ENCODE peak calls at places on chromosomes 1 and 21, in ten cellular contexts. I, C, T, J, Q, S, W, D, O and R are unnamed samples.
A peak's percentile ranks its signal among the peaks of the same experiment; 100 is the strongest.

GRCh38 chr1:226976671-226977287 is 36.7 kb downstream of the COQ8A start:
- DNase-seq in I (no peak), C (no peak), T (no peak), J (no peak), Q (no peak), S (no peak), W (no peak), D (no peak), O (no peak), R (no peak)

GRCh38 chr1:248853023-248853422 is 5.9 kb downstream of the ZNF692 start:
- DNase-seq in I (no peak), C (no peak), T (peak; percentile 51), J (no peak), Q (no peak), S (no peak), W (no peak), D (no peak), O (no peak), R (no peak)

GRCh38 chr1:106063510-106063909 is 993.0 kb upstream of the PRMT6 start:
- DNase-seq in I (no peak), C (no peak), T (no peak), J (no peak), Q (no peak), S (no peak), W (no peak), D (no peak), O (no peak), R (no peak)

GRCh38 chr21:32782698-32783097 is 11.1 kb upstream of the PAXBP1 start:
- DNase-seq in I (no peak), C (no peak), T (no peak), J (no peak), Q (no peak), S (no peak), W (no peak), D (no peak), O (no peak), R (no peak)

GRCh38 chr1:145997156-145998023 is 1.0 kb upstream of the TXNIP start:
- DNase-seq in I (no peak), C (peak; percentile 22), T (peak; percentile 93), J (no peak), Q (peak; percentile 74), S (no peak), W (peak; percentile 53), D (peak; percentile 56), O (peak; percentile 67), R (peak; percentile 80)

GRCh38 chr1:15245593-15246325 is 1.3 kb upstream of the FHAD1 start:
- DNase-seq in I (no peak), C (no peak), T (no peak), J (no peak), Q (no peak), S (no peak), W (no peak), D (peak; percentile 26), O (peak; percentile 47), R (no peak)

GRCh38 chr1:41788427-41788826 is 130.3 kb downstream of the HIVEP3 start:
- DNase-seq in I (no peak), C (no peak), T (no peak), J (no peak), Q (no peak), S (no peak), W (no peak), D (no peak), O (no peak), R (peak; percentile 4)

GRCh38 chr1:37660646-37661045 is 26.0 kb upstream of the RSPO1 start:
- DNase-seq in I (no peak), C (no peak), T (peak; percentile 59), J (no peak), Q (no peak), S (no peak), W (no peak), D (no peak), O (no peak), R (no peak)

GRCh38 chr1:228842094-228842775 is 107.0 kb downstream of the RHOU start:
- DNase-seq in I (no peak), C (peak; percentile 69), T (no peak), J (peak; percentile 42), Q (no peak), S (no peak), W (no peak), D (no peak), O (peak; percentile 43), R (no peak)

GRCh38 chr1:36257375-36257767 is 33.1 kb downstream of the THRAP3 start:
- DNase-seq in I (no peak), C (no peak), T (no peak), J (no peak), Q (no peak), S (no peak), W (no peak), D (no peak), O (no peak), R (no peak)

DNA sequence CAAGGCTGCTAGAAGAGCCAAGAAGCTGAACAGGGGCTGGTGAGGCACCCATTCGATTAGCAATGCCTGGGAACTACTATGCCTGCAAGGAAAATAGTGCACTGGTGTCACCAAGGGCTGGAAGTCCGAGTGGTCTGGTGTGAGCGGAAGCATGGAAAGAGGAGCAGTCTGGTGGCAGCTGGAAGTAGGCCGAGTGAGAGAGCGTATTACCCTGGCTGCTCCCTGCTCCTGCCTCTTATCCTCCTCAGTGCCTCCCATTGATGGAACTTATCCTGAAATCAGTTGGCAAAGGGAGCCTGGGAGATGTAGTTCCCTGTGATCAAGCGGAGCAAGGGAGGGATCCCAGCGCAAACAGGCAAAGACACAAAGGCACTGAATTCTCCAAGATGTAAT is 9.6 kb downstream of the SMAP2 start:
- DNase-seq in I (no peak), C (no peak), T (no peak), J (no peak), Q (no peak), S (no peak), W (peak; percentile 52), D (peak; percentile 35), O (no peak), R (no peak)
- TF ChIP-seq POLR2AphosphoS5 in I (no peak), C (no peak), T (no peak), J (no peak), Q (no peak), S (no peak), W (no peak), D (peak; percentile 16), O (peak; percentile 8), R (no peak)

GRCh38 chr1:205630651-205631009 is 1.2 kb downstream of the ELK4 start:
- DNase-seq in I (no peak), C (no peak), T (no peak), J (no peak), Q (no peak), S (no peak), W (no peak), D (no peak), O (no peak), R (no peak)

GRCh38 chr1:205627956-205628355 is 3.9 kb downstream of the ELK4 start:
- DNase-seq in I (no peak), C (no peak), T (no peak), J (no peak), Q (no peak), S (no peak), W (no peak), D (no peak), O (no peak), R (no peak)

GRCh38 chr1:205630241-205630640 is 1.6 kb downstream of the ELK4 start:
- DNase-seq in I (no peak), C (peak; percentile 75), T (no peak), J (no peak), Q (no peak), S (no peak), W (no peak), D (no peak), O (no peak), R (no peak)

GRCh38 chr1:205631010-205631726 is 643 bp downstream of the ELK4 start:
- DNase-seq in I (peak; percentile 38), C (peak; percentile 90), T (peak; percentile 94), J (peak; percentile 43), Q (peak; percentile 83), S (peak; percentile 57), W (peak; percentile 70), D (peak; percentile 57), O (peak; percentile 67), R (peak; percentile 81)

DNA sequence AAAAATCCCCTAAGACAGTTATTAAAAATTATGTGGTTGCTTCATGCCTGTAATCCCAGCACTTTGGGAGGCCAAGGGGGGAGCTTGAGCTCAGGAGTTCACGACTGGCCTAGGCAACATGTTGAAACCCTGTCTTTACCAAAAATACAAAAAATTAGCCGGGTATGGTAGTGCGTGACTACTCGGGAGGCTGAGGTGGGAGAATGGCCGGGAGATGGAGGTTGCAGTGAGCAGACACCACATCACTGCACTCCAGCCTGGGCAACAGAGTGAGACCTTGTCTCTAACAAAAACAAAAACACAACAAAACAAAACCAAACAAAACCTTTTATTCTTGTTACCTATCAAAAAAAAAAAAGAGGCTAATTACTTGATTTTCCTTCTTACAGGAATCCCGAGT is 2.1 kb downstream of the ELK4 start:
- DNase-seq in I (no peak), C (no peak), T (no peak), J (no peak), Q (no peak), S (no peak), W (no peak), D (no peak), O (no peak), R (no peak)
- H3K4me1 ChIP-seq in I (no peaks in the 10 kb centered on the region), C (peaks cover 29% of the 10 kb centered on the region), T (peaks cover 44% of the 10 kb centered on the region), J (peaks cover 14% of the 10 kb centered on the region), Q (peaks cover 25% of the 10 kb centered on the region), S (no peaks in the 10 kb centered on the region), W (peaks cover 54% of the 10 kb centered on the region), D (peaks cover 2% of the 10 kb centered on the region), O (peaks cover 23% of the 10 kb centered on the region), R (peaks cover 44% of the 10 kb centered on the region)

GRCh38 chr1:201539561-201540404 is 856 bp downstream of the NAV1 start:
- DNase-seq in I (no peak), C (peak; percentile 86), T (no peak), J (no peak), Q (peak; percentile 37), S (peak; percentile 46), W (no peak), D (no peak), O (peak; percentile 63), R (peak; percentile 88)
- TF ChIP-seq POLR2A in I (no peak), C (peak; percentile 55), T (no peak), J (no peak), Q (peak; percentile 18), S (no peak), W (no peak), D (no peak), O (no peak), R (no peak)

GRCh38 chr1:182386980-182387379 is 4.6 kb downstream of the GLUL start:
- DNase-seq in I (no peak), C (no peak), T (no peak), J (no peak), Q (no peak), S (no peak), W (no peak), D (no peak), O (no peak), R (no peak)

GRCh38 chr1:182384387-182384960 is 7.1 kb downstream of the GLUL start:
- DNase-seq in I (no peak), C (no peak), T (no peak), J (no peak), Q (no peak), S (no peak), W (no peak), D (no peak), O (no peak), R (no peak)

GRCh38 chr1:182387566-182387965 is 4.0 kb downstream of the GLUL start:
- DNase-seq in I (no peak), C (no peak), T (no peak), J (no peak), Q (no peak), S (no peak), W (no peak), D (no peak), O (no peak), R (no peak)

GRCh38 chr1:182383934-182384333 is 7.7 kb downstream of the GLUL start:
- DNase-seq in I (no peak), C (no peak), T (no peak), J (no peak), Q (no peak), S (no peak), W (no peak), D (no peak), O (no peak), R (no peak)

GRCh38 chr1:182385885-182386853 is 5.4 kb downstream of the GLUL start:
- DNase-seq in I (no peak), C (no peak), T (no peak), J (no peak), Q (no peak), S (no peak), W (no peak), D (no peak), O (no peak), R (no peak)
- TF ChIP-seq POLR2AphosphoS5 in I (peak; percentile 50), C (no peak), T (no peak), J (no peak), Q (peak; percentile 19), S (no peak), W (peak; percentile 59), D (no peak), O (peak; percentile 3), R (no peak)